ENCODE peak calls at places on chromosomes 7 and 10, in eight cellular contexts. M is nephron progenitor cell, H is GM23338, K is transverse colon, A is choroid plexus epithelial cell, W is glutamatergic neuron, O is natural killer cell, Q is AG04450. D is an unnamed sample.

GRCh38 chr7:110880971-110881370 is 210.0 kb upstream of the LRRN3 start:
- DNase-seq in M (no peak), H (no peak), K (no peak), A (no peak), W (no peak), O (no peak), Q (no peak), D (no peak)

GRCh38 chr7:93140582-93141191 is 7.5 kb downstream of the SAMD9L start:
- DNase-seq in M (no peak), H (no peak), K (no peak), A (no peak), W (no peak), O (no peak), Q (no peak), D (no peak)

GRCh38 chr10:8116474-8116873 is 62.0 kb downstream of the GATA3 start:
- DNase-seq in M (no peak), H (no peak), K (no peak), A (no peak), W (no peak), O (no peak), Q (no peak), D (no peak)

GRCh38 chr7:37007731-37008130 is 283.4 kb upstream of the AOAH start:
- DNase-seq in M (no peak), H (no peak), K (no peak), A (no peak), W (no peak), O (no peak), Q (no peak), D (no peak)

GRCh38 chr10:75062900-75063299 is 48.6 kb upstream of the SAMD8 start:
- DNase-seq in M (no peak), H (no peak), K (no peak), A (no peak), W (no peak), O (no peak), Q (no peak), D (no peak)

GRCh38 chr10:129938460-129938859 is 25.6 kb downstream of the EBF3 start:
- DNase-seq in M (no peak), H (no peak), K (no peak), A (no peak), W (no peak), O (no peak), Q (no peak), D (no peak)

GRCh38 chr10:69655868-69656555 is 26.0 kb downstream of the FAM241B start:
- DNase-seq in M (no peak), H (no peak), K (no peak), A (no peak), W (no peak), O (no peak), Q (no peak), D (no peak)

GRCh38 chr7:128209229-128210035 is 31.6 kb upstream of the LEP start:
- DNase-seq in M (peak; percentile 74), H (peak; percentile 85), K (peak; percentile 62), A (peak; percentile 86), W (peak; percentile 72), O (peak; percentile 57), Q (peak; percentile 44), D (peak; percentile 77)

GRCh38 chr7:157740251-157740650 is 403.4 kb downstream of the DNAJB6 start:
- DNase-seq in M (no peak), H (no peak), K (no peak), A (no peak), W (no peak), O (no peak), Q (no peak), D (no peak)

GRCh38 chr7:130986271-130986690 is 252.3 kb upstream of the KLF14 start:
- DNase-seq in M (no peak), H (no peak), K (no peak), A (peak; percentile 58), W (no peak), O (no peak), Q (no peak), D (no peak)

GRCh38 chr7:46163245-46163644 is 242.2 kb upstream of the IGFBP3 start:
- DNase-seq in M (no peak), H (no peak), K (no peak), A (no peak), W (no peak), O (no peak), Q (no peak), D (no peak)

GRCh38 chr7:127608446-127608845 is 9.5 kb downstream of the PAX4 start:
- DNase-seq in M (no peak), H (no peak), K (no peak), A (no peak), W (no peak), O (no peak), Q (no peak), D (no peak)

GRCh38 chr10:132948351-132948750 is 6.0 kb upstream of the CFAP46 start:
- DNase-seq in M (no peak), H (no peak), K (no peak), A (no peak), W (no peak), O (no peak), Q (no peak), D (no peak)

GRCh38 chr10:102322914-102323313 is 72.6 kb upstream of the NFKB2 start:
- DNase-seq in M (no peak), H (no peak), K (peak; percentile 14), A (peak; percentile 35), W (no peak), O (peak; percentile 39), Q (no peak), D (no peak)

DNA sequence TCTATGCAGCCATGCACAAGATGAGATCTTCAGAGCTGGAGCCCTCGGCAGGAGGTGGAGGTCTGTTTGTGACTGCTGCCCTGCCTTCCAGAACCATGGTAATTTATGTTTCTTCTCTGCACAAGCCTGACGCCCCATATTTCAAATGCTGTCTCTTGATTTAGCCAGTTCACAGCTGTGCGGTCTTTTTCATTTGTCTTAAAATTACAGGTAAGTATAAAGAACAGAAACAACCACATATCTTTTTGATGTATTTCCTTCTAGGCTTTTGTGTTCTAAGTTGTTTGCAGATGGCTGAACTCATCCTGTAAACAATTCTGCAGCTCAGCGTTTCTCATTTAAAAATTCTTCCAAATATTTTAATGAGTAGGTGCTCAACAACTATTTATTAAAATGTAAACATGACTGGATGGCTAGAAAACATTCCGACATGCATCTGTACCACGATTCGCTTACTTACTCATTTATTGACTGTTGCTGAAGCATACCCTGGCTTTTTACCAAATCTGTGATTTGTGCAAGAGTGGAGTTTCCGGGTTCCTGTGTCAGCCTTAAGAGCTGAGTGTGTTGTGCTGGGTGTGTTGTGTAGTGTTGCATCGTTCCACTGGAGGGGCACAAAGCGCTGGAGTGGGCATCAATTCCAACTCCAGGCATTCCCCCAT is 58.9 kb downstream of the PIP4K2A start:
- DNase-seq in M (peak; percentile 20), H (no peak), K (no peak), A (peak; percentile 93), W (no peak), O (no peak), Q (peak; percentile 68), D (no peak)
- TF ChIP-seq CTCF in M (no peak), H (no peak), K (no peak), A (peak; percentile 48), W (no peak), O (no peak), Q (peak; percentile 25), D (no peak)

GRCh38 chr10:79142522-79143309 is 74.0 kb downstream of the ZMIZ1 start:
- DNase-seq in M (no peak), H (no peak), K (no peak), A (no peak), W (no peak), O (no peak), Q (no peak), D (no peak)
- TF ChIP-seq CTCF in M (no peak), H (peak; percentile 20), K (no peak), A (peak; percentile 28), W (no peak), O (no peak), Q (no peak), D (peak; percentile 32)

GRCh38 chr7:78022165-78022564 is 223.6 kb downstream of the PHTF2 start:
- DNase-seq in M (no peak), H (no peak), K (no peak), A (no peak), W (no peak), O (no peak), Q (no peak), D (no peak)

GRCh38 chr7:78020874-78021249 is 222.3 kb downstream of the PHTF2 start:
- DNase-seq in M (no peak), H (no peak), K (no peak), A (peak; percentile 6), W (no peak), O (no peak), Q (no peak), D (no peak)

GRCh38 chr7:78019457-78020130 is 221.0 kb downstream of the PHTF2 start:
- DNase-seq in M (peak; percentile 80), H (peak; percentile 91), K (peak; percentile 93), A (peak; percentile 79), W (peak; percentile 90), O (peak; percentile 36), Q (peak; percentile 34), D (peak; percentile 68)

GRCh38 chr7:78018541-78019456 is 220.2 kb downstream of the PHTF2 start:
- DNase-seq in M (peak; percentile 17), H (peak; percentile 37), K (peak; percentile 44), A (peak; percentile 35), W (peak; percentile 39), O (no peak), Q (no peak), D (no peak)

GRCh38 chr7:78020131-78020873 is 221.7 kb downstream of the PHTF2 start:
- DNase-seq in M (peak; percentile 33), H (peak; percentile 75), K (peak; percentile 63), A (peak; percentile 91), W (peak; percentile 26), O (no peak), Q (peak; percentile 72), D (no peak)
- TF ChIP-seq CTCF in M (peak; percentile 78), H (peak; percentile 74), K (peak; percentile 72), A (peak; percentile 63), W (peak; percentile 70), O (peak; percentile 44), Q (peak; percentile 72), D (peak; percentile 79)

DNA sequence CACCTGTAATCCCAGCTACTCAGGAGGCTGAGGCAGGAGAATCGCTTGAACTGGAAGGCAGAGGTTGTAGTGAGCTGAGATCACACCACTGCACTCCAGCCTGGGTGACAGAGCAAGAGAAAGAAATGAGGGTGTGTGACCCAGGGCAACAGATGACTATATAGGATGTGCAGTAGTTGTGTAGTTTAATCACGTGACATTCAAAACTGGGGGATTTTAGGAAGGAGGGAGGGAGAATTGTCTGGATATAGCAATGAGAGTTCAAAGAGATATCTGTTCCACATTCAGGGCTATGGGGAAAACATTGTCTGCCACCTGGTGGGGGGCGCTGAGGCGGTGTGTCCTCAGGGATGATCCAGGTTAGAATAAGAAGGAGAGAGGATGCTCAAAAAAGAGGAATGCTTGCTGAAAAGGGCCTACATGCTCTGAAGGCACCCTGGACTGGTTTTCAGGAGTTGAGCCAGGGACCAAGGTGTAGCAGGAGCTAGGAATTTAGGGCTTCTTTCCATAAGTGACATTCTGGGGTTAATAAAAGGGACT is 7.8 kb upstream of the ZYX start:
- DNase-seq in M (no peak), H (no peak), K (no peak), A (no peak), W (no peak), O (no peak), Q (no peak), D (no peak)
- TF ChIP-seq CTCF in M (no peak), H (peak; percentile 45), K (no peak), A (peak; percentile 25), W (no peak), O (no peak), Q (peak; percentile 14), D (no peak)